ENCODE peak calls at places on chromosomes 13 and 19, in ten cellular contexts. One of them, this sample, is unnamed.

GRCh38 chr13:20997301-20998061 is 63.9 kb downstream of the LATS2 start:
- DNase-seq in lower lobe of right lung: no peak
- DNase-seq in dorsolateral prefrontal cortex: no peak
- DNase-seq in neural crest cell: no peak
- DNase-seq in RWPE1: no peak
- DNase-seq in AG10803: peak; percentile 99
- DNase-seq in AG09309: peak; percentile 95
- DNase-seq in fibroblast of mammary gland: peak; percentile 94
- DNase-seq in B cell: no peak
- DNase-seq in left ventricle myocardium inferior: peak; percentile 53
- DNase-seq in this sample: no peak

GRCh38 chr13:32267836-32268439 is 47.2 kb downstream of the ZAR1L start:
- DNase-seq in neural crest cell: no peak
- DNase-seq in lower lobe of right lung: no peak
- DNase-seq in B cell: peak; percentile 46
- DNase-seq in left ventricle myocardium inferior: no peak
- DNase-seq in RWPE1: peak; percentile 55
- DNase-seq in AG09309: no peak
- DNase-seq in dorsolateral prefrontal cortex: no peak
- DNase-seq in fibroblast of mammary gland: no peak
- DNase-seq in AG10803: no peak
- DNase-seq in this sample: peak; percentile 47

GRCh38 chr13:111344471-111345191 is 24.2 kb downstream of the TEX29 start:
- DNase-seq in neural crest cell: peak; percentile 29
- DNase-seq in RWPE1: peak; percentile 23
- DNase-seq in lower lobe of right lung: peak; percentile 89
- DNase-seq in fibroblast of mammary gland: peak; percentile 27
- DNase-seq in dorsolateral prefrontal cortex: no peak
- DNase-seq in B cell: no peak
- DNase-seq in left ventricle myocardium inferior: no peak
- DNase-seq in AG09309: no peak
- DNase-seq in AG10803: peak; percentile 57
- DNase-seq in this sample: no peak

GRCh38 chr13:110712081-110712848 is 1.2 kb upstream of the ING1 start:
- DNase-seq in neural crest cell: peak; percentile 76
- DNase-seq in AG09309: no peak
- DNase-seq in lower lobe of right lung: peak; percentile 91
- DNase-seq in fibroblast of mammary gland: peak; percentile 72
- DNase-seq in dorsolateral prefrontal cortex: peak; percentile 84
- DNase-seq in left ventricle myocardium inferior: peak; percentile 87
- DNase-seq in B cell: peak; percentile 96
- DNase-seq in RWPE1: peak; percentile 82
- DNase-seq in AG10803: peak; percentile 80
- DNase-seq in this sample: peak; percentile 92

GRCh38 chr13:26486550-26486949 is 70.9 kb upstream of the WASF3 start:
- DNase-seq in fibroblast of mammary gland: no peak
- DNase-seq in dorsolateral prefrontal cortex: no peak
- DNase-seq in RWPE1: no peak
- DNase-seq in neural crest cell: no peak
- DNase-seq in AG09309: no peak
- DNase-seq in AG10803: no peak
- DNase-seq in B cell: no peak
- DNase-seq in lower lobe of right lung: no peak
- DNase-seq in left ventricle myocardium inferior: peak; percentile 56
- DNase-seq in this sample: no peak

GRCh38 chr13:76856141-76856571 is 30.0 kb downstream of the KCTD12 start:
- DNase-seq in AG10803: peak; percentile 86
- DNase-seq in fibroblast of mammary gland: peak; percentile 90
- DNase-seq in neural crest cell: no peak
- DNase-seq in dorsolateral prefrontal cortex: no peak
- DNase-seq in B cell: no peak
- DNase-seq in AG09309: peak; percentile 49
- DNase-seq in RWPE1: peak; percentile 48
- DNase-seq in lower lobe of right lung: no peak
- DNase-seq in left ventricle myocardium inferior: no peak
- DNase-seq in this sample: no peak

GRCh38 chr13:39982745-39983144 is 327.3 kb downstream of the COG6 start:
- DNase-seq in neural crest cell: no peak
- DNase-seq in dorsolateral prefrontal cortex: no peak
- DNase-seq in RWPE1: no peak
- DNase-seq in AG09309: no peak
- DNase-seq in B cell: no peak
- DNase-seq in fibroblast of mammary gland: no peak
- DNase-seq in left ventricle myocardium inferior: no peak
- DNase-seq in lower lobe of right lung: no peak
- DNase-seq in AG10803: no peak
- DNase-seq in this sample: no peak

GRCh38 chr13:51839711-51840110 is 5.3 kb downstream of the TMEM272 start:
- DNase-seq in fibroblast of mammary gland: no peak
- DNase-seq in lower lobe of right lung: no peak
- DNase-seq in left ventricle myocardium inferior: no peak
- DNase-seq in AG09309: no peak
- DNase-seq in neural crest cell: no peak
- DNase-seq in dorsolateral prefrontal cortex: no peak
- DNase-seq in AG10803: no peak
- DNase-seq in B cell: no peak
- DNase-seq in RWPE1: no peak
- DNase-seq in this sample: no peak

GRCh38 chr13:25249001-25249543 is 38.2 kb downstream of the MTMR6 start:
- DNase-seq in RWPE1: no peak
- DNase-seq in neural crest cell: no peak
- DNase-seq in AG10803: peak; percentile 73
- DNase-seq in B cell: no peak
- DNase-seq in fibroblast of mammary gland: peak; percentile 74
- DNase-seq in AG09309: peak; percentile 53
- DNase-seq in lower lobe of right lung: no peak
- DNase-seq in left ventricle myocardium inferior: no peak
- DNase-seq in dorsolateral prefrontal cortex: peak; percentile 56
- DNase-seq in this sample: peak; percentile 40
- TF ChIP-seq CTCF in RWPE1: peak; percentile 17
- TF ChIP-seq CTCF in neural crest cell: peak; percentile 63
- TF ChIP-seq CTCF in AG10803: peak; percentile 58
- TF ChIP-seq CTCF in B cell: peak; percentile 38
- TF ChIP-seq CTCF in fibroblast of mammary gland: peak; percentile 60
- TF ChIP-seq CTCF in AG09309: peak; percentile 56
- TF ChIP-seq CTCF in lower lobe of right lung: peak; percentile 18
- TF ChIP-seq CTCF in left ventricle myocardium inferior: no peak
- TF ChIP-seq CTCF in dorsolateral prefrontal cortex: peak; percentile 79
- TF ChIP-seq CTCF in this sample: peak; percentile 50

DNA sequence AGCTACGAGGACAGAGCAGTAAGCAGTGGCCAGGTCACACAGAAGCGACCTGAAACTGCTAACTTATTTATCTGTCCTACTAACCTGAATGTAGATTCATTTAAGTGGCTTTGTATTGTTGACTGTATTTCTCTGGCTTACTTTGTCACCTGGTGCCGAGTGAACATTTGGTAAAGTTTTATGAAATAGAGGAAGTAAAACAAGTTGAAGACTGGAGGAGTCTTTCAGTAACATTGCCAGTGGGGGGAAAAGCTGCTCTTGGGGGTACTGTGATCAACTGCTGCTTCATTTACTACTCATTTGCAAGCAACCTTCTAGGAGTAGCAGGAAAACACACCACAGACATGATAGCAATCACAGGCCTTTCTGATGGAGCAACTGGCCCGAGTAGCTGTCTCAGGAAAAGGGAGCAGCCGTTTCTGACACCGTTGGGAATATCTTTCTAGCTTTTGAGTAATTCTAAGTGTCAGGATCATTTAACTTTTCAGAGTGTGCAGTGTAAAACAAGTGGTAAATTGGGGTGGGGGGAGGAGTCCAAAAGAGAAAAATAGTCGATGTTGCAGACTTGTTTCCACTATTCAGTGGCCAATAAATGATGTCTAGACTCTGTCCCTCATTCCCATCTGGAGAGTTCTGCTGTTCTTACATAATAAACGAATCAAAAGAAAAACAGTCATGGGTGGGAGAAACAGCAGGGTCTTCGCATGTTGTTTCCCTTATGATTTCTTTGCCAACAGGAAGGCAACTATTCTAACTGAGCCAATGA is 615.2 kb downstream of the FGF9 start:
- DNase-seq in B cell: peak; percentile 8
- DNase-seq in AG09309: no peak
- DNase-seq in AG10803: no peak
- DNase-seq in left ventricle myocardium inferior: no peak
- DNase-seq in RWPE1: no peak
- DNase-seq in lower lobe of right lung: no peak
- DNase-seq in fibroblast of mammary gland: no peak
- DNase-seq in dorsolateral prefrontal cortex: no peak
- DNase-seq in neural crest cell: no peak
- DNase-seq in this sample: peak; percentile 24
- TF ChIP-seq CTCF in B cell: no peak
- TF ChIP-seq CTCF in AG09309: no peak
- TF ChIP-seq CTCF in AG10803: no peak
- TF ChIP-seq CTCF in left ventricle myocardium inferior: no peak
- TF ChIP-seq CTCF in RWPE1: no peak
- TF ChIP-seq CTCF in lower lobe of right lung: no peak
- TF ChIP-seq CTCF in fibroblast of mammary gland: no peak
- TF ChIP-seq CTCF in dorsolateral prefrontal cortex: no peak
- TF ChIP-seq CTCF in neural crest cell: no peak
- TF ChIP-seq CTCF in this sample: no peak

GRCh38 chr19:2577722-2578335 is 101.9 kb downstream of the GADD45B start:
- DNase-seq in fibroblast of mammary gland: no peak
- DNase-seq in lower lobe of right lung: no peak
- DNase-seq in dorsolateral prefrontal cortex: no peak
- DNase-seq in neural crest cell: no peak
- DNase-seq in AG10803: peak; percentile 29
- DNase-seq in AG09309: no peak
- DNase-seq in B cell: no peak
- DNase-seq in left ventricle myocardium inferior: no peak
- DNase-seq in RWPE1: no peak
- DNase-seq in this sample: no peak

GRCh38 chr19:2578391-2578826 is 102.5 kb downstream of the GADD45B start:
- DNase-seq in B cell: no peak
- DNase-seq in RWPE1: peak; percentile 47
- DNase-seq in left ventricle myocardium inferior: peak; percentile 38
- DNase-seq in lower lobe of right lung: no peak
- DNase-seq in dorsolateral prefrontal cortex: no peak
- DNase-seq in AG10803: peak; percentile 92
- DNase-seq in AG09309: no peak
- DNase-seq in fibroblast of mammary gland: peak; percentile 35
- DNase-seq in neural crest cell: no peak
- DNase-seq in this sample: no peak

GRCh38 chr19:2575734-2576481 is 100.0 kb downstream of the GADD45B start:
- DNase-seq in neural crest cell: no peak
- DNase-seq in fibroblast of mammary gland: peak; percentile 96
- DNase-seq in AG10803: peak; percentile 94
- DNase-seq in left ventricle myocardium inferior: peak; percentile 90
- DNase-seq in B cell: no peak
- DNase-seq in AG09309: no peak
- DNase-seq in RWPE1: no peak
- DNase-seq in lower lobe of right lung: no peak
- DNase-seq in dorsolateral prefrontal cortex: no peak
- DNase-seq in this sample: no peak

GRCh38 chr19:2579678-2580280 is 103.9 kb downstream of the GADD45B start:
- DNase-seq in AG09309: no peak
- DNase-seq in dorsolateral prefrontal cortex: no peak
- DNase-seq in left ventricle myocardium inferior: no peak
- DNase-seq in lower lobe of right lung: no peak
- DNase-seq in fibroblast of mammary gland: no peak
- DNase-seq in RWPE1: no peak
- DNase-seq in B cell: no peak
- DNase-seq in AG10803: no peak
- DNase-seq in neural crest cell: no peak
- DNase-seq in this sample: no peak

DNA sequence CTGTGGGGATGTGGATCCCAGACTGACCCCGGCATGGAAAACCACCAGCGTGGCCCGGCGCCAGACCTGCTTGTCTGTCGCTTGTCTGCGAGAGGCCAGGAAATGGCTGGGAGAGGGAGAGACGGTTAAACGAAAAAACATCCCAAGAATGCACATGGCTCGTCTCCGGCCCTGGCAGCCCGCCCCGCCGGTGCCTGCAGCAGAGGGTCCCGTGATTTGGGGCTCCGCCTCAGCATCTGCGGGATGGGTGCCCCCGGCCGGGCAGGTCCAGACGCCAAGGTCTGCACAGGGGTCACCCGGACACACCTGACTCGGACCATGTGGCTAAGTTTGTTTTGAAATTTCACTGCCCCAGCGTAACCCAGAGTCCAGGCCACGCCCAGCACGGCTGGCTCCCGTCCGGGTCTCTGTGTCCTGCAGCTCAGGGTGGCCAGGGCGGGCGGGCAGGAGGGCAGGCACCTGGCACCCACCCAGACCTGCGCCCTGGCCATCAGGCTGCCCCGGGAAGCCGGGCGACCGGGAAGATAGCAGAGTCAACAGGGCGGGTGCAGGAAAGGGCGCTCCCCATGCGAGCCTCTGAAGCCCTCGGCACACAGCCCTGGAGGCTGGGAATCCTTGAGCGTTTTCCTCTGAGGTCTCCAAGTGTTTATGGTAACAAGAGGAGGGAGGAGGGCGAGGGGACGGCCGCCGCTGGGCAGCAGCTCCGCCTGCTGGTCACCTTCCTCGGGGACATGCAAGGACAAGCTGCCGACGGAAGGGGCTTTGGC is 103.2 kb downstream of the GADD45B start:
- DNase-seq in dorsolateral prefrontal cortex: peak; percentile 83
- DNase-seq in AG10803: peak; percentile 93
- DNase-seq in neural crest cell: peak; percentile 83
- DNase-seq in fibroblast of mammary gland: peak; percentile 90
- DNase-seq in left ventricle myocardium inferior: peak; percentile 90
- DNase-seq in lower lobe of right lung: peak; percentile 91
- DNase-seq in AG09309: peak; percentile 64
- DNase-seq in RWPE1: peak; percentile 76
- DNase-seq in B cell: peak; percentile 40
- DNase-seq in this sample: peak; percentile 85
- TF ChIP-seq CTCF in dorsolateral prefrontal cortex: peak; percentile 94
- TF ChIP-seq CTCF in AG10803: peak; percentile 92
- TF ChIP-seq CTCF in neural crest cell: peak; percentile 87
- TF ChIP-seq CTCF in fibroblast of mammary gland: peak; percentile 82
- TF ChIP-seq CTCF in left ventricle myocardium inferior: peak; percentile 96
- TF ChIP-seq CTCF in lower lobe of right lung: peak; percentile 92
- TF ChIP-seq CTCF in AG09309: peak; percentile 98
- TF ChIP-seq CTCF in RWPE1: peak; percentile 88
- TF ChIP-seq CTCF in B cell: peak; percentile 29
- TF ChIP-seq CTCF in this sample: peak; percentile 79

GRCh38 chr19:38513762-38514167 is 80.3 kb downstream of the RYR1 start:
- DNase-seq in AG10803: no peak
- DNase-seq in RWPE1: no peak
- DNase-seq in fibroblast of mammary gland: no peak
- DNase-seq in AG09309: no peak
- DNase-seq in lower lobe of right lung: no peak
- DNase-seq in B cell: no peak
- DNase-seq in dorsolateral prefrontal cortex: no peak
- DNase-seq in left ventricle myocardium inferior: no peak
- DNase-seq in neural crest cell: no peak
- DNase-seq in this sample: no peak

GRCh38 chr19:38517321-38517720 is 83.8 kb downstream of the RYR1 start:
- DNase-seq in neural crest cell: no peak
- DNase-seq in lower lobe of right lung: peak; percentile 38
- DNase-seq in B cell: no peak
- DNase-seq in RWPE1: no peak
- DNase-seq in left ventricle myocardium inferior: no peak
- DNase-seq in AG09309: no peak
- DNase-seq in AG10803: no peak
- DNase-seq in dorsolateral prefrontal cortex: no peak
- DNase-seq in fibroblast of mammary gland: no peak
- DNase-seq in this sample: no peak

GRCh38 chr19:38515906-38516305 is 82.4 kb downstream of the RYR1 start:
- DNase-seq in dorsolateral prefrontal cortex: no peak
- DNase-seq in lower lobe of right lung: no peak
- DNase-seq in AG10803: no peak
- DNase-seq in B cell: no peak
- DNase-seq in left ventricle myocardium inferior: no peak
- DNase-seq in neural crest cell: no peak
- DNase-seq in AG09309: no peak
- DNase-seq in fibroblast of mammary gland: no peak
- DNase-seq in RWPE1: no peak
- DNase-seq in this sample: no peak

GRCh38 chr19:38516802-38517201 is 83.3 kb downstream of the RYR1 start:
- DNase-seq in AG10803: no peak
- DNase-seq in RWPE1: no peak
- DNase-seq in neural crest cell: no peak
- DNase-seq in B cell: no peak
- DNase-seq in fibroblast of mammary gland: no peak
- DNase-seq in lower lobe of right lung: no peak
- DNase-seq in left ventricle myocardium inferior: no peak
- DNase-seq in AG09309: no peak
- DNase-seq in dorsolateral prefrontal cortex: no peak
- DNase-seq in this sample: no peak

GRCh38 chr19:38514812-38515633 is 81.5 kb downstream of the RYR1 start:
- DNase-seq in neural crest cell: peak; percentile 80
- DNase-seq in fibroblast of mammary gland: peak; percentile 39
- DNase-seq in AG10803: peak; percentile 33
- DNase-seq in dorsolateral prefrontal cortex: peak; percentile 62
- DNase-seq in left ventricle myocardium inferior: peak; percentile 42
- DNase-seq in RWPE1: peak; percentile 79
- DNase-seq in lower lobe of right lung: peak; percentile 81
- DNase-seq in AG09309: no peak
- DNase-seq in B cell: peak; percentile 86
- DNase-seq in this sample: peak; percentile 93
- TF ChIP-seq CTCF in neural crest cell: peak; percentile 94
- TF ChIP-seq CTCF in fibroblast of mammary gland: peak; percentile 77
- TF ChIP-seq CTCF in AG10803: peak; percentile 70
- TF ChIP-seq CTCF in dorsolateral prefrontal cortex: peak; percentile 85
- TF ChIP-seq CTCF in left ventricle myocardium inferior: peak; percentile 90
- TF ChIP-seq CTCF in RWPE1: peak; percentile 94
- TF ChIP-seq CTCF in lower lobe of right lung: peak; percentile 89
- TF ChIP-seq CTCF in AG09309: peak; percentile 91
- TF ChIP-seq CTCF in B cell: peak; percentile 87
- TF ChIP-seq CTCF in this sample: peak; percentile 92

This sample was measured in GM13976.